ENCODE peak calls at places on chromosomes 5 and 9, in five cellular contexts. B is CD8-positive, alpha-beta T cell; S is fibroblast of the aortic adventitia; X is uterus; N is HTR-8/SVneo. J is an unnamed sample.

GRCh38 chr5:177470759-177471536 is 2.5 kb downstream of the DBN1 start:
- DNase-seq in B (no peak), N (no peak), X (no peak), S (peak), J (no peak)

GRCh38 chr9:107243757-107244156 is 39.3 kb upstream of the RAD23B start:
- DNase-seq in B (no peak), N (no peak), S (peak), X (no peak), J (peak)

GRCh38 chr5:134837530-134838181 is 8.1 kb upstream of the C5orf24 start:
- DNase-seq in X (no peak), B (no peak), S (peak), N (no peak), J (peak)

GRCh38 chr5:139137703-139138102 is 60.5 kb downstream of the SIL1 start:
- DNase-seq in X (no peak), B (no peak), N (no peak), S (peak), J (peak)

GRCh38 chr5:94467560-94468504 is 150.6 kb downstream of the KIAA0825 start:
- DNase-seq in X (no peak), N (no peak), B (no peak), S (no peak), J (no peak)

GRCh38 chr9:95511232-95511951 is 5.4 kb downstream of the PTCH1 start:
- DNase-seq in S (peak), B (peak), X (peak), N (no peak), J (peak)

GRCh38 chr5:156326718-156327259 is at the start of gene SGCD:
- DNase-seq in N (no peak), S (peak), B (no peak), X (peak), J (peak)

GRCh38 chr5:122434547-122434946 is 122.5 kb downstream of the SNCAIP start:
- DNase-seq in X (no peak), S (no peak), B (no peak), N (no peak), J (no peak)

GRCh38 chr9:125479846-125480615 is 218.4 kb downstream of the GAPVD1 start:
- DNase-seq in S (no peak), X (no peak), B (no peak), N (no peak), J (no peak)

GRCh38 chr9:121634800-121635261 is 16.6 kb upstream of the DAB2IP start:
- DNase-seq in S (peak), X (no peak), N (peak), B (no peak), J (peak)

GRCh38 chr5:29079771-29080170 is 2041.4 kb upstream of the CDH9 start:
- DNase-seq in N (no peak), B (no peak), S (no peak), X (no peak), J (no peak)

GRCh38 chr9:124886866-124887492 is 25.0 kb downstream of the ARPC5L start:
- DNase-seq in S (no peak), N (no peak), B (no peak), X (no peak), J (no peak)

GRCh38 chr9:109504689-109505088 is 6.6 kb upstream of the PTPN3 start:
- DNase-seq in B (no peak), N (no peak), X (no peak), S (no peak), J (no peak)

GRCh38 chr9:16925426-16925825 is 55.0 kb upstream of the BNC2 start:
- DNase-seq in B (no peak), X (no peak), N (no peak), S (peak), J (peak)

GRCh38 chr9:254516-254915 is 39.9 kb downstream of the DOCK8 start:
- DNase-seq in N (no peak), X (no peak), S (no peak), B (no peak), J (no peak)

GRCh38 chr9:121322037-121322736 is 47.9 kb downstream of the STOM start:
- DNase-seq in N (peak), X (no peak), B (no peak), S (peak), J (peak)

GRCh38 chr9:79408200-79408599 is 163.6 kb upstream of the TLE4 start:
- DNase-seq in N (no peak), X (no peak), B (no peak), S (no peak), J (peak)

GRCh38 chr9:134735441-134736175 is 94.0 kb downstream of the COL5A1 start:
- DNase-seq in N (no peak), X (peak), B (no peak), S (peak), J (no peak)

GRCh38 chr5:32329395-32329834 is 16.7 kb upstream of the MTMR12 start:
- DNase-seq in B (peak), X (peak), S (peak), N (peak), J (peak)

GRCh38 chr5:58751222-58751621 is 168.3 kb downstream of the RAB3C start:
- DNase-seq in X (no peak), N (peak), S (peak), B (no peak), J (peak)

GRCh38 chr9:99811598-99812383 is 9.9 kb upstream of the NR4A3 start:
- DNase-seq in S (no peak), B (no peak), X (no peak), N (no peak), J (no peak)

GRCh38 chr5:151020304-151021031 is at the start of gene GPX3:
- DNase-seq in X (peak), B (peak), S (no peak), N (peak), J (peak)

GRCh38 chr5:123705741-123706140 is 193.8 kb downstream of the CSNK1G3 start:
- DNase-seq in B (no peak), X (no peak), N (no peak), S (peak), J (peak)

J was measured in IMR-90.